ENCODE peak calls at places on chromosome 20, in four cellular contexts. One of them, this sample, is unnamed.

GRCh38 chr20:12970372-12970821 is 38.4 kb upstream of the SPTLC3 start:
- DNase-seq in H9: no peak
- DNase-seq in IMR-90: peak
- DNase-seq in neuronal stem cell: peak
- DNase-seq in this sample: peak

GRCh38 chr20:32207211-32207625 is 325 bp downstream of the PLAGL2 start:
- DNase-seq in neuronal stem cell: no peak
- DNase-seq in IMR-90: no peak
- DNase-seq in H9: no peak
- DNase-seq in this sample: no peak

GRCh38 chr20:5410450-5410849 is 93.7 kb upstream of the PROKR2 start:
- DNase-seq in H9: no peak
- DNase-seq in neuronal stem cell: no peak
- DNase-seq in IMR-90: no peak
- DNase-seq in this sample: no peak

GRCh38 chr20:12966468-12967085 is 42.2 kb upstream of the SPTLC3 start:
- DNase-seq in neuronal stem cell: no peak
- DNase-seq in IMR-90: peak
- DNase-seq in H9: no peak
- DNase-seq in this sample: peak

GRCh38 chr20:12941025-12941424 is 67.7 kb upstream of the SPTLC3 start:
- DNase-seq in IMR-90: no peak
- DNase-seq in H9: no peak
- DNase-seq in neuronal stem cell: no peak
- DNase-seq in this sample: no peak

GRCh38 chr20:63940071-63940471 is 16.1 kb downstream of the UCKL1 start:
- DNase-seq in IMR-90: no peak
- DNase-seq in H9: peak
- DNase-seq in neuronal stem cell: no peak
- DNase-seq in this sample: no peak

GRCh38 chr20:56590888-56591287 is 38.2 kb upstream of the TFAP2C start:
- DNase-seq in IMR-90: no peak
- DNase-seq in H9: no peak
- DNase-seq in neuronal stem cell: no peak
- DNase-seq in this sample: no peak

GRCh38 chr20:54173653-54174451 is at the start of gene CYP24A1:
- DNase-seq in neuronal stem cell: peak
- DNase-seq in H9: peak
- DNase-seq in IMR-90: no peak
- DNase-seq in this sample: peak

GRCh38 chr20:16115891-16116577 is 457.2 kb downstream of the KIF16B start:
- DNase-seq in IMR-90: no peak
- DNase-seq in neuronal stem cell: no peak
- DNase-seq in H9: no peak
- DNase-seq in this sample: no peak

GRCh38 chr20:31691646-31692275 is 30.9 kb downstream of the BCL2L1 start:
- DNase-seq in neuronal stem cell: no peak
- DNase-seq in H9: no peak
- DNase-seq in IMR-90: peak
- DNase-seq in this sample: no peak

GRCh38 chr20:4815618-4816017 is 93.9 kb downstream of the PRND start:
- DNase-seq in IMR-90: no peak
- DNase-seq in neuronal stem cell: no peak
- DNase-seq in H9: no peak
- DNase-seq in this sample: no peak

GRCh38 chr20:59333928-59334327 is 33.5 kb downstream of the EDN3 start:
- DNase-seq in IMR-90: no peak
- DNase-seq in neuronal stem cell: no peak
- DNase-seq in H9: no peak
- DNase-seq in this sample: no peak

GRCh38 chr20:8394308-8394945 is 262.4 kb downstream of the PLCB1 start:
- DNase-seq in neuronal stem cell: no peak
- DNase-seq in H9: no peak
- DNase-seq in IMR-90: peak
- DNase-seq in this sample: peak

GRCh38 chr20:60009826-60010616 is 51.8 kb downstream of the CDH26 start:
- DNase-seq in H9: peak
- DNase-seq in IMR-90: no peak
- DNase-seq in neuronal stem cell: no peak
- DNase-seq in this sample: no peak

GRCh38 chr20:52379723-52380336 is 188.3 kb upstream of the ZFP64 start:
- DNase-seq in H9: no peak
- DNase-seq in IMR-90: peak
- DNase-seq in neuronal stem cell: peak
- DNase-seq in this sample: peak

DNA sequence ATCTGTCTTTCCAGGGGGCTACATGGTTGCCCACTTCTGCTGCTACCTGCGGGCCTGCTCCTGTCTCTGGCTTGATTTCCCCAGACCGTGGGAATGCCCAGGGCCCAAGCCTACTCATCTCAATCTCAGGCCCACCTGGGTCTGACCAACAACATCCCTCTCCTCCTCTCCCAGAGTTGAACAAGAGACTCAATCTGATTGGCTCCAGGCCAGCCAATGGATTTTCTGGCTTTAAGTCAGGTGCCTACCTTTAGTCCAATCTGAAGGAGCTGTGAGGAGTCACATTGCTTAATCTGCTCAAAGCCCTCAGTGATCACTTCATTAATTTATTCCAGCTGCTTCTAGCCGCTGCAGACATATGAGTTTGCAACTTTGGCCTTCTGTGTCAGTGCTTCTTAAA is 162.4 kb upstream of the KCNG1 start:
- DNase-seq in H9: no peak
- DNase-seq in neuronal stem cell: no peak
- DNase-seq in IMR-90: no peak
- DNase-seq in this sample: no peak
- H2AK5ac ChIP-seq in H9: no peak
- H2AK5ac ChIP-seq in neuronal stem cell: peak
- H2AK5ac ChIP-seq in IMR-90: no peak
- H2AK5ac ChIP-seq in this sample: no peak

GRCh38 chr20:61749406-61750075 is 316.1 kb downstream of the TAF4 start:
- DNase-seq in H9: no peak
- DNase-seq in neuronal stem cell: no peak
- DNase-seq in IMR-90: no peak
- DNase-seq in this sample: no peak
- H3K23ac ChIP-seq in H9: no peak
- H3K23ac ChIP-seq in neuronal stem cell: no peak
- H3K23ac ChIP-seq in IMR-90: no peak
- H3K23ac ChIP-seq in this sample: no peak

DNA sequence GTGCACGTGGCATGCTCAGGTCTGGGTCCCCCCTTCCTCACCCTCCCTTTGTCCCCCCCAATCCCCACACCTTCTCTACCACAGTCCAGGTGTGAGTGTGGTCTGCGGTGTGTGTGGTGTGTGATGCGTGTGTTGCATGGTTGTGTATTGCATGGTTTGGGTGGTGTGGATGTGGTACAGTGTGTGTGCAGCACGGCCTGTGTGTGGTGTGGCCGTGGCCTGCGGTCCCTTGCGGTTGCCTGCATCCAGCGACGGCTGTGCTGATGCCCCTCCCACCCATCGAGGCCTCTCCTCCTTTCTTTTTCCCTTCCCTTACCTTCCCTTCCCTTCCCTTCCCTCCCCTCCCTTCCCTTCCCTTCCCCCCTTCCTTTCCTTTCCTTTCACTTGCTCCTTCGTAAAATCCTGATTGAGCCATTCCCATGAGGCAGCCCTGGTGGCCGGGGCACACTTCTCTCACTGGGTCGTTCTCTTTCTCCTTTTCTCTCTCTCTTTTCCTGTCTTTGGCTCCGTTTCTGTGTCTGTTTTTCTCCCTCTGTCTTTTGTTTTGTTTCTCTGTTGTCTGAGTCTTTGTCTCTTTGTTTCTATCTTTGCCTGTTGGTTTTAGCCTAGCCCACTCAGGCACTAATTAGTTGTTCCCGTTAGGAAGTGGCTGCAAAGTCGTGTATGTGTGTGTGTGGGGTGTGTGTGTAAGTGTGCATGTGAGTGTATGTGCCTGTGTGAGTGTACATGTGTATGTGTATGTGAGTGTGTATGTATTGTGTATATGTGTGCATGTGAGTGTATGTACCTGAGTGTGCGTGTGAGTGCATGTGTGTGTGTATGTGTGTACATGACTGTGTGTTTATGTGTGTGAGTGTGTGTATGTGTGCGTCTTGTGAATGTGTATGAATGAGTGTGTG is 65.7 kb downstream of the SRC start:
- DNase-seq in neuronal stem cell: no peak
- DNase-seq in H9: no peak
- DNase-seq in IMR-90: no peak
- DNase-seq in this sample: no peak
- H2AK5ac ChIP-seq in neuronal stem cell: peak
- H2AK5ac ChIP-seq in H9: no peak
- H2AK5ac ChIP-seq in IMR-90: peak
- H2AK5ac ChIP-seq in this sample: no peak

DNA sequence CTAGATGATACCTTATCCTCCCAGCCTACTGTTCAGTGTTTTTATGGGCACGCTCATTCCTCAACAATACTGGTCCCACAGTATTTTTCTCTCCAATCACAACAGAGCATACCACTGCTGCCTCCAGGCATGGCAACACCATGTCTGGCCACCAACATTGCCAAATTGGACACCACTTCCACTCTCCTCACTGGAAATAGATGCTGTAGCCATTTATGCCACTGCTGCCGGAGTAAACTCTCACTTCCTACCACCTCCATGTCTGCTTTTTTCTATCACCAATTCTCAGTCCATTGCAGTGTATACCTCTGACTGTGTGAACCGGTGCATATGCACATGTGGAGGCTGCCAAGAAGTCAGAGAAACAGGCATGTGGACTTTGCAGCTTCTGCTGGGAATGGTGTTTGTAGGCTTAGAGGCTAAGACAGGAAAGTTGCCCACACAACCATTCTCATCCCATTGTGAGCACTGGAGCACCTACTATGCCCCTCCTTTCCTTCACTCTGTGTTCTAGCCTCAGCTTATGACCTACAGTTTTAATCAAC is 14.4 kb downstream of the PI3 start:
- DNase-seq in neuronal stem cell: no peak
- DNase-seq in H9: no peak
- DNase-seq in IMR-90: no peak
- DNase-seq in this sample: no peak
- H3K23ac ChIP-seq in neuronal stem cell: no peak
- H3K23ac ChIP-seq in H9: no peak
- H3K23ac ChIP-seq in IMR-90: no peak
- H3K23ac ChIP-seq in this sample: no peak

GRCh38 chr20:38132156-38132909 is 32.7 kb downstream of the TGM2 start:
- DNase-seq in H9: no peak
- DNase-seq in IMR-90: no peak
- DNase-seq in neuronal stem cell: no peak
- DNase-seq in this sample: no peak
- H2AK5ac ChIP-seq in H9: no peak
- H2AK5ac ChIP-seq in IMR-90: no peak
- H2AK5ac ChIP-seq in neuronal stem cell: no peak
- H2AK5ac ChIP-seq in this sample: peak

DNA sequence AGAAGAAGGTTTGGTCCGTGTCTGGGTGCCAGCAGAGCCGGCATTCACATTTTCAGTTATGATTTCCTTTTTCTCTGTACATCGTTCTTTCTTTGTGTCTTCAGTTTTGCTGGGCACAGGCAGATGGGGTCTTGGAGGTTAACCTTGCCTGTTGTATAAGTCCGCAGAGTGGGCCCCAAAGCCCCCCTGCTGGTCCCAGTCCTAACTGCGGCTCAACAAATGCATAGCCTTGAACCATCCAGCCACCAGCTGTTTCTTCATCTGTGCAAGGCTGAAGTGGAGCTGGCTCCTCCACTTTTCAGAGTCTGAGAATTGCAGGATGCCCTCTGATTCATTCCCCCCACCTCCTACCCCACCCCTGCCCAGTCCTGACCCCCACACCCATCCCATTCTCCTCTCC is 386.3 kb upstream of the SULF2 start:
- DNase-seq in neuronal stem cell: no peak
- DNase-seq in H9: no peak
- DNase-seq in IMR-90: no peak
- DNase-seq in this sample: no peak
- H3K23ac ChIP-seq in neuronal stem cell: no peak
- H3K23ac ChIP-seq in H9: no peak
- H3K23ac ChIP-seq in IMR-90: no peak
- H3K23ac ChIP-seq in this sample: no peak

DNA sequence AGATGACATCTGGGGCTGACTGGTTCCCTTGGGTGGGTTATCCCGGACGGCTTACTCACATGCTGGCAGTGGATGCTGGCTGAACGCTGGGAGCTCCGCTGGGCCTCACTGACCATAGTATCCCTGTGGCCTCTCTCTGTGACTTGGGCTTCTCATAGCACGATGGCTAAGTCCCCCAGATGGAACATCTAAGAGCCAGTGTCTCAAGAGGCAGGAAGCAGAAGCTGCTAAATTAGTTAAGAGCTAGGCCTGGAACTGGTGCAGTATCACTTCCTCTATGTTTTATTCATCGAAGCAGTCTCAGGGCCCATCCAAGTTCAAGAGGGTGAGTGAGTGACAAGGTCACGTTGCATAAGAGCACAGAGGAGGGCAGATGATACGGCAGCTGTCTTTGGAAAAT is 116.5 kb upstream of the LAMP5 start:
- DNase-seq in neuronal stem cell: no peak
- DNase-seq in IMR-90: no peak
- DNase-seq in H9: no peak
- DNase-seq in this sample: peak
- H2AK5ac ChIP-seq in neuronal stem cell: no peak
- H2AK5ac ChIP-seq in IMR-90: no peak
- H2AK5ac ChIP-seq in H9: no peak
- H2AK5ac ChIP-seq in this sample: no peak

GRCh38 chr20:3473324-3473723 is 2.5 kb downstream of the ATRN start:
- DNase-seq in IMR-90: no peak
- DNase-seq in neuronal stem cell: no peak
- DNase-seq in H9: no peak
- DNase-seq in this sample: no peak

GRCh38 chr20:3470627-3471396 is at the start of gene ATRN:
- DNase-seq in H9: peak
- DNase-seq in IMR-90: peak
- DNase-seq in neuronal stem cell: peak
- DNase-seq in this sample: peak

GRCh38 chr20:3472105-3472504 is 1.3 kb downstream of the ATRN start:
- DNase-seq in neuronal stem cell: no peak
- DNase-seq in IMR-90: no peak
- DNase-seq in H9: no peak
- DNase-seq in this sample: peak

GRCh38 chr20:3470208-3470626 is 601 bp upstream of the ATRN start:
- DNase-seq in IMR-90: no peak
- DNase-seq in H9: no peak
- DNase-seq in neuronal stem cell: no peak
- DNase-seq in this sample: no peak

DNA sequence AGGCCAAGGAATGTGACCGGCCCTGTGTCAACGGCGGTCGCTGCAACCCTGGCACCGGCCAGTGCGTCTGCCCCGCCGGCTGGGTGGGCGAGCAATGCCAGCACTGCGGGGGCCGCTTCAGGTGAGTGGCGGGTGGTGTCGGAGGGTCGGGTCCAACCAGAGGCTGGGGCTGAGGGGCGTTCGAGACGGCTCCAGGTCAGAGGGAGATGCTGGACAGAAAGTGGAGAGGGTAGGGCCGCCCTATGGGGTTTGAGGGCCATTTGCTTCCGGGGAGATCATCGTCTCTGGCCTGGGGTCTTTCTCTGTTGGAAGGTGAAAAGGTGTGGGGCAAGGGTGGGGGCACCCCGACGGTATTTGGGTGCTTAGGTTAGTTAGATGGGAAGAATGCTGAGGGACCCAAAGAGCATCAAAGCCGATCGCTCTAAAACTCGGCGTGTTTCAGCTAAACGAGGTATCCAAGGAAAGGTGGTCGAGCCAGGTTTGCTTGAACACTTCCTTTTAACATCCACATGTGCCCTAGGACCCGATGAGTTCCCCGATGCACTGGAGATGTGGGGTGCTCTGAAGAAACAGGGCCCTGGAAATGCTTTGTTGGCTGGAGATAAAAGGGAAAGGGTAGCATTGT is 691 bp downstream of the ATRN start:
- DNase-seq in H9: no peak
- DNase-seq in IMR-90: no peak
- DNase-seq in neuronal stem cell: no peak
- DNase-seq in this sample: no peak
- H3K23ac ChIP-seq in H9: no peak
- H3K23ac ChIP-seq in IMR-90: peak
- H3K23ac ChIP-seq in neuronal stem cell: peak
- H3K23ac ChIP-seq in this sample: no peak

This sample was measured in trophoblast cell.